ENCODE peak calls at places on chromosomes 3 and 15, in ten cellular contexts. K is H9, C is AG04450, B is endothelial cell, A is AG04449, W is astrocyte of the spinal cord, Q is sigmoid colon, D is MM.1S, S is mammary epithelial cell, Y is pancreas. J is an unnamed sample.

GRCh38 chr3:132352556-132353143 is 35.4 kb downstream of the ACP3 start:
- DNase-seq in K (peak), C (peak), B (peak), A (peak), W (peak), Q (peak), D (peak), S (peak), Y (peak), J (peak)

GRCh38 chr15:81511160-81511559 is 137.1 kb upstream of the TMC3 start:
- DNase-seq in K (no peak), C (no peak), B (no peak), A (peak), W (peak), Q (no peak), D (no peak), S (peak), Y (no peak), J (no peak)

GRCh38 chr3:41638381-41638780 is 323.5 kb downstream of the ULK4 start:
- DNase-seq in K (no peak), C (no peak), B (no peak), A (no peak), W (no peak), Q (no peak), D (no peak), S (no peak), Y (no peak), J (no peak)

GRCh38 chr3:156304406-156304805 is 184.0 kb downstream of the KCNAB1 start:
- DNase-seq in K (no peak), C (no peak), B (no peak), A (no peak), W (peak), Q (no peak), D (no peak), S (peak), Y (no peak), J (no peak)

GRCh38 chr15:63601727-63602185 is 4.6 kb downstream of the FBXL22 start:
- DNase-seq in K (no peak), C (no peak), B (no peak), A (no peak), W (no peak), Q (no peak), D (peak), S (no peak), Y (peak), J (no peak)

GRCh38 chr15:31300208-31300661 is 26.4 kb upstream of the KLF13 start:
- DNase-seq in K (no peak), C (no peak), B (no peak), A (no peak), W (no peak), Q (peak), D (no peak), S (no peak), Y (peak), J (no peak)

GRCh38 chr3:11523793-11524160 is 119.9 kb downstream of the VGLL4 start:
- DNase-seq in K (no peak), C (no peak), B (no peak), A (no peak), W (no peak), Q (peak), D (no peak), S (no peak), Y (no peak), J (no peak)

GRCh38 chr3:161066926-161067325 is 38.2 kb downstream of the B3GALNT1 start:
- DNase-seq in K (no peak), C (no peak), B (no peak), A (no peak), W (no peak), Q (no peak), D (no peak), S (no peak), Y (no peak), J (no peak)

GRCh38 chr15:78374436-78375393 is 34.6 kb downstream of the CRABP1 start:
- DNase-seq in K (peak), C (no peak), B (no peak), A (no peak), W (no peak), Q (no peak), D (no peak), S (peak), Y (peak), J (no peak)

GRCh38 chr3:46282041-46282440 is 39.8 kb downstream of the CCR3 start:
- DNase-seq in K (no peak), C (no peak), B (no peak), A (no peak), W (no peak), Q (no peak), D (no peak), S (no peak), Y (no peak), J (no peak)

GRCh38 chr3:12629560-12629959 is 34.4 kb downstream of the RAF1 start:
- DNase-seq in K (no peak), C (no peak), B (no peak), A (no peak), W (peak), Q (no peak), D (no peak), S (no peak), Y (no peak), J (no peak)

GRCh38 chr15:28169361-28169760 is 70.2 kb upstream of the OCA2 start:
- DNase-seq in K (no peak), C (no peak), B (no peak), A (no peak), W (no peak), Q (no peak), D (no peak), S (no peak), Y (no peak), J (no peak)

GRCh38 chr3:169090559-169090958 is 573.0 kb downstream of the MECOM start:
- DNase-seq in K (no peak), C (no peak), B (no peak), A (no peak), W (no peak), Q (no peak), D (no peak), S (peak), Y (no peak), J (no peak)

DNA sequence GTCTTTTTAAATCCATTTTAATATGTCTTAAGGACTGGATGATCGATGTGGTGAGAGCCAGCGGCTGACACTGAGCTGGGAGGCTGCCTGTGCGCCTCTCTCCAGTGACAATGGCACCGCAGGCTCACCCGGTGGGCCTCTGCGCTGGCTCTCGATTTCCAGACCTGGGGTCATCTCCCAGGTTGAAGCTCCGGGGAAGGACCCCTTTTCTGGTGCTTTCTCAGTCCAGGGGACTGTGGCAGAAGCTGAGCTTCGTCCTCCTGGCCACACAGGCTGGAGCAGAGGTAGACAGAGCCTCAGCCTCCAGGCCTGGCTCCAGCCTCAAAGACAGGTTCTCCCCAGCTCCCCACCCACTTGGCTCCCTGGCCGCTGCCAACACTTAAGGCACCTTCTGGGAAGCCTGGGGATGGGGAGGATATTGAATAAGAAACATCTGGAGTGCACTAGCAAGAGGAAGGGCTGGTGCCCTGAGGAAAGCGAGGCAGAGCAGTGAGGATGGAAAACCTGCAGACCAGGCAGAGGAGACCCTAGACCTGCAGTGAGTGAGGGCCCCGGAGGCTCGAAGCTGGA is 154.2 kb upstream of the SMAD3 start:
- DNase-seq in K (peak), C (no peak), B (no peak), A (no peak), W (no peak), Q (no peak), D (no peak), S (no peak), Y (no peak), J (no peak)
- TF ChIP-seq CTCF in K (no peak), C (no peak), B (no peak), A (no peak), W (no peak), Q (no peak), D (no peak), S (no peak), Y (no peak), J (no peak)

GRCh38 chr15:50777045-50777444 is 11.5 kb upstream of the SPPL2A start:
- DNase-seq in K (no peak), C (no peak), B (no peak), A (no peak), W (no peak), Q (no peak), D (no peak), S (no peak), Y (no peak), J (no peak)
- TF ChIP-seq CTCF in K (no peak), C (peak), B (no peak), A (no peak), W (no peak), Q (no peak), D (no peak), S (peak), Y (no peak), J (no peak)

GRCh38 chr3:18888370-18888769 is 259.9 kb upstream of the KCNH8 start:
- DNase-seq in K (no peak), C (no peak), B (no peak), A (no peak), W (no peak), Q (no peak), D (no peak), S (no peak), Y (no peak), J (no peak)
- TF ChIP-seq CTCF in K (no peak), C (no peak), B (no peak), A (no peak), W (no peak), Q (no peak), D (no peak), S (no peak), Y (no peak), J (no peak)

DNA sequence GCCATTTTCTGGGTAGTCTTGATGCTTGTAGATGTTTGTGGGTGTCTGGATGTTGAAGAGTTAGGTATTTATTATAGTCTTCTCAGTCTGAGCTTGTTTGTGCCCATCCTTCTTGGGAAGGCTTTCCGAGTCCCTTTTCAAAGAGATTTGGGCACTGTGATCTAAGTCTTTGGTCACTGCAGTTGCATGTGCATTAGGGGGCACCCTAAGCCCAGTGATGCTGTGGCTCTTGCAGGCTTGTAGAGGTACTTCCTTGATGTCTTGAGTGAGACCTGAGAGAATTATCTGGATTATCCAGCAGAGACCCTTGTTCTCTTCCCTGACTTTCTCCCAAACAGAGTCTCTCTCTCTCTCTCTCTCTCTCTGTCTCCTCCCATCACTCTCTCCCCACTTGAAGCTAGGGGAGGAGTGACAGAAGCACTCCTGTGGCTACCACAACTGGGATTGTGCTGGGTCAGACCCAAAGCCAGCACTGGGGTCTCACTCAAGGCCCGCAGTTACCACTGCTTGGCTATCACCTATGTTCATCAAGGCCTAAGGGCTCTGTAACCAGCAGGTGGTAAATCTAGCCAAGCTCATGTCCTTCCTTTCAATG is 68.5 kb downstream of the TMCO5A start:
- DNase-seq in K (peak), C (peak), B (peak), A (no peak), W (peak), Q (no peak), D (peak), S (peak), Y (no peak), J (peak)
- TF ChIP-seq CTCF in K (peak), C (peak), B (no peak), A (peak), W (peak), Q (no peak), D (peak), S (peak), Y (peak), J (peak)

GRCh38 chr15:60214201-60214600 is 183.6 kb downstream of the ANXA2 start:
- DNase-seq in K (no peak), C (no peak), B (no peak), A (no peak), W (no peak), Q (no peak), D (no peak), S (no peak), Y (no peak), J (no peak)

GRCh38 chr15:60208708-60209107 is 189.1 kb downstream of the ANXA2 start:
- DNase-seq in K (no peak), C (no peak), B (no peak), A (no peak), W (no peak), Q (no peak), D (no peak), S (peak), Y (no peak), J (no peak)

GRCh38 chr15:60213377-60214010 is 184.3 kb downstream of the ANXA2 start:
- DNase-seq in K (no peak), C (no peak), B (no peak), A (no peak), W (no peak), Q (no peak), D (no peak), S (no peak), Y (no peak), J (no peak)

GRCh38 chr15:60215225-60215963 is 182.4 kb downstream of the ANXA2 start:
- DNase-seq in K (peak), C (no peak), B (no peak), A (no peak), W (no peak), Q (no peak), D (no peak), S (no peak), Y (no peak), J (no peak)

GRCh38 chr15:60212536-60212935 is 185.2 kb downstream of the ANXA2 start:
- DNase-seq in K (peak), C (no peak), B (no peak), A (no peak), W (peak), Q (no peak), D (peak), S (peak), Y (no peak), J (no peak)
- TF ChIP-seq CTCF in K (peak), C (no peak), B (no peak), A (no peak), W (peak), Q (no peak), D (peak), S (peak), Y (no peak), J (no peak)

DNA sequence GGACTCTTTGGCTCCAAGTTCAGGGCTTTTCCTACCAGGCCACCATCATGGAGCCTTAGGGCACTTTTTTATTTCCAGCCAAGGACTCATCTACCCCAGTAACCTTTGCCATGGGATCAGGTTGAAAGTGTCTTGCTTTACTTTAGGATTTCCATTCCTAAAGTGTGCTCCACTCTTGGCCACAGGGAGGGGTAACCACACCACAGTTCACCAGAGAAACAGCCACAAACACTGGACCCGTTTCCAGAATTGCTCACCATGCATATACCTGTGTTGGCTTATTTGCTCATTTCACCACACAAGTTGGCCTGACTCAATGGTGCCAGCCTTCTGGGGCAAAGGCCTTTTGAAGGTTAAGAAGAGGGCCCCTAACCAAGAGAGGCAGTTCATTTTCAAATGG is 70.6 kb upstream of the RAD18 start:
- DNase-seq in K (no peak), C (no peak), B (no peak), A (no peak), W (no peak), Q (no peak), D (no peak), S (no peak), Y (no peak), J (no peak)
- TF ChIP-seq CTCF in K (peak), C (no peak), B (no peak), A (no peak), W (no peak), Q (no peak), D (no peak), S (no peak), Y (no peak), J (no peak)

GRCh38 chr3:5069627-5070026 is 52.5 kb upstream of the ARL8B start:
- DNase-seq in K (no peak), C (no peak), B (no peak), A (no peak), W (no peak), Q (no peak), D (no peak), S (no peak), Y (no peak), J (no peak)

GRCh38 chr3:5073374-5074085 is 48.6 kb upstream of the ARL8B start:
- DNase-seq in K (no peak), C (no peak), B (no peak), A (no peak), W (no peak), Q (no peak), D (no peak), S (no peak), Y (no peak), J (no peak)

GRCh38 chr3:5072100-5072816 is 49.8 kb upstream of the ARL8B start:
- DNase-seq in K (no peak), C (no peak), B (no peak), A (no peak), W (no peak), Q (no peak), D (no peak), S (peak), Y (no peak), J (no peak)

GRCh38 chr3:5068531-5068930 is 53.6 kb upstream of the ARL8B start:
- DNase-seq in K (no peak), C (no peak), B (no peak), A (no peak), W (no peak), Q (no peak), D (no peak), S (no peak), Y (no peak), J (no peak)

DNA sequence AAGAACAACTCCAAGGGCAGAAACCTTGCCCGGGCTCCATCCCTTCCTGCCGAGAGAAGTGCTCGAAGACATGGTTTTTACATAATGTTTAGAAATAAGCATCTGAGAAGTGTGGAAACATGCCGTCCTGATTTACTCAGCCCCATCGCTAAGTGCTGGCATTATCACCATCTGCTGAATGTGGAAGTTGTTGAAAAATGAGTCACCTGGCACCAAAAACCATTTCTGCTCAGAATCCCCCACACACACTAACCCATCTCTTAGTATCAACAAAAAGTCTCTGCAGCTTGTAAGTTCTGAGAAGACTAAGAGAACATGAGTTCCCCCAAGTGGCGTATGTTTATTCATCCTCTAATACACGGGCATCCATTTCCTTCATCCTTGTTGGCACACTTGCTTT is 51.0 kb upstream of the ARL8B start:
- DNase-seq in K (no peak), C (no peak), B (no peak), A (no peak), W (peak), Q (no peak), D (no peak), S (peak), Y (no peak), J (no peak)
- TF ChIP-seq CTCF in K (no peak), C (no peak), B (no peak), A (no peak), W (peak), Q (no peak), D (no peak), S (no peak), Y (no peak), J (no peak)

DNA sequence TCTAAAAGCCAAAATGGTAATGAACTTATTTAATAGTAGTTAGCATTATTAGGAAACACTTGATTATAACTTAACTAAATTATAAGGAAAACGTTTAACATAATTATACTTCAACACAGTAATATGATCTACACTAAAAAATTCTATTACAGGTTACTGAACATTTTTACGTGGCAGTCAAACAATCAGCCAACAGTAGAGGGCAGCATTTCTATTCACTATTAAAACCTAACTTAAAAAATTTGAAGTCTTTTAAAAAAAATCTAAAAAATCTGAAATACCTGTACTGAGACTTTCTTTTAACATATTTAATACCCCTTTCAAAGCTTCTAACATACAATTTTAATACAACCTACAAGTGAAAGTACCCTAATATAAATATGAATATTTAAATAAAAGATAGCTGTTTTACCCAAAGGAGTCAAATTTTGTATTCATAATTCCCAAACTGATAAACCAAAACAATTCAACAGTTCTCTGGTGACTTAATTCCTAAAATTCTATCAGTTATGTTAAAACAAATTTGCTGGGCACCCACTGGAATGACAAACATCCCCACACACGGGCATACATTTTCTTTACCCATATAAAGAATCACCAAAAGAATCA is 41.5 kb downstream of the DLG1 start:
- DNase-seq in K (no peak), C (peak), B (peak), A (peak), W (peak), Q (no peak), D (peak), S (peak), Y (no peak), J (peak)
- TF ChIP-seq CTCF in K (peak), C (peak), B (peak), A (peak), W (peak), Q (no peak), D (peak), S (peak), Y (peak), J (peak)

GRCh38 chr3:114144909-114145688 is 33.8 kb downstream of the DRD3 start:
- DNase-seq in K (no peak), C (peak), B (no peak), A (peak), W (peak), Q (no peak), D (no peak), S (peak), Y (no peak), J (no peak)

GRCh38 chr3:114143817-114144216 is 35.0 kb downstream of the DRD3 start:
- DNase-seq in K (no peak), C (no peak), B (no peak), A (no peak), W (no peak), Q (no peak), D (no peak), S (no peak), Y (no peak), J (no peak)

GRCh38 chr3:114152519-114153151 is 26.2 kb downstream of the DRD3 start:
- DNase-seq in K (peak), C (peak), B (peak), A (no peak), W (peak), Q (peak), D (peak), S (peak), Y (peak), J (peak)

GRCh38 chr3:114151091-114151490 is 27.8 kb downstream of the DRD3 start:
- DNase-seq in K (no peak), C (no peak), B (no peak), A (no peak), W (no peak), Q (no peak), D (no peak), S (no peak), Y (no peak), J (no peak)

GRCh38 chr3:114147281-114147680 is 31.6 kb downstream of the DRD3 start:
- DNase-seq in K (peak), C (no peak), B (no peak), A (no peak), W (no peak), Q (no peak), D (no peak), S (no peak), Y (no peak), J (no peak)
- TF ChIP-seq CTCF in K (peak), C (no peak), B (no peak), A (no peak), W (no peak), Q (no peak), D (no peak), S (no peak), Y (no peak), J (no peak)

DNA sequence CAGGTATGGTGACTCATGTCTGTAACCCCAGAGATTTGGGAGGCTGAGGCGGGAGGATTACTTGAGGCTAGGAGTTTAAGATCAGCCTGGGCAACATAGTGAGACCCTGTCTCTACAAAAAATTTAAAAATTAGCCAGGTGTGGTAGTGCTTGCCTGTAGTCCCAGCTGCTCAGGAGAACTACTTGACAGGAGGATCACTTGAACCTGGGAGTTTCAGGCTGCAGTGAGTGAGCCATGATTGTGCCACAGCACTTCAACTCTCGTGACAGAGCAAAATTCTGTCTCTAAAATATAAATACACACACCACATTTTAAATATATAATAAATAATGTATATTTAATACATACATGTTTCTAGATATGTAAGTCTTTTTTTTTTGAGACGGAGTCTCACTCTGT is 53.5 kb upstream of the TEX264 start:
- DNase-seq in K (no peak), C (no peak), B (no peak), A (no peak), W (no peak), Q (no peak), D (no peak), S (no peak), Y (no peak), J (no peak)
- TF ChIP-seq CTCF in K (no peak), C (no peak), B (no peak), A (no peak), W (no peak), Q (no peak), D (no peak), S (no peak), Y (no peak), J (no peak)

J was measured in nephron progenitor cell.